ENCODE peak calls at places on chromosomes 5 and 9, in nine cellular contexts. One of them, this sample, is unnamed.

GRCh38 chr5:136249678-136250266 is 56.8 kb upstream of the SMIM32 start:
- DNase-seq in astrocyte of the spinal cord: peak
- DNase-seq in activated B cell treated with CpG ODN at 0.5 μM for 24 hours: no peak
- DNase-seq in neural crest cell: peak
- DNase-seq in stimulated activated CD4-positive, alpha-beta T cell treated with anti-CD3 and anti-CD28 coated beads, Interleukin-1b, Interleukin-23, amount 100 ng/mL, for 1 hour: no peak
- DNase-seq in GM04504: peak
- DNase-seq in transverse colon: peak
- DNase-seq in germinal center: no peak
- DNase-seq in activated CD8-positive, alpha-beta memory T cell treated with anti-CD3 and anti-CD28 coated beads, Interleukin-2, amount 50 U/mL, for 48 hours: no peak
- DNase-seq in this sample: peak

GRCh38 chr5:123091988-123092583 is 3.0 kb downstream of the PRDM6 start:
- DNase-seq in stimulated activated CD4-positive, alpha-beta T cell treated with anti-CD3 and anti-CD28 coated beads, Interleukin-1b, Interleukin-23, amount 100 ng/mL, for 1 hour: no peak
- DNase-seq in activated B cell treated with CpG ODN at 0.5 μM for 24 hours: no peak
- DNase-seq in transverse colon: no peak
- DNase-seq in GM04504: no peak
- DNase-seq in astrocyte of the spinal cord: no peak
- DNase-seq in germinal center: no peak
- DNase-seq in neural crest cell: no peak
- DNase-seq in activated CD8-positive, alpha-beta memory T cell treated with anti-CD3 and anti-CD28 coated beads, Interleukin-2, amount 50 U/mL, for 48 hours: no peak
- DNase-seq in this sample: no peak

GRCh38 chr9:9612270-9612669 is 1000.5 kb downstream of the PTPRD start:
- DNase-seq in neural crest cell: no peak
- DNase-seq in activated B cell treated with CpG ODN at 0.5 μM for 24 hours: no peak
- DNase-seq in GM04504: no peak
- DNase-seq in activated CD8-positive, alpha-beta memory T cell treated with anti-CD3 and anti-CD28 coated beads, Interleukin-2, amount 50 U/mL, for 48 hours: no peak
- DNase-seq in astrocyte of the spinal cord: no peak
- DNase-seq in transverse colon: peak
- DNase-seq in germinal center: peak
- DNase-seq in stimulated activated CD4-positive, alpha-beta T cell treated with anti-CD3 and anti-CD28 coated beads, Interleukin-1b, Interleukin-23, amount 100 ng/mL, for 1 hour: no peak
- DNase-seq in this sample: no peak

GRCh38 chr9:131546336-131547084 is 1.2 kb downstream of the PRRT1B start:
- DNase-seq in transverse colon: no peak
- DNase-seq in germinal center: no peak
- DNase-seq in activated CD8-positive, alpha-beta memory T cell treated with anti-CD3 and anti-CD28 coated beads, Interleukin-2, amount 50 U/mL, for 48 hours: no peak
- DNase-seq in activated B cell treated with CpG ODN at 0.5 μM for 24 hours: no peak
- DNase-seq in stimulated activated CD4-positive, alpha-beta T cell treated with anti-CD3 and anti-CD28 coated beads, Interleukin-1b, Interleukin-23, amount 100 ng/mL, for 1 hour: no peak
- DNase-seq in neural crest cell: no peak
- DNase-seq in GM04504: no peak
- DNase-seq in astrocyte of the spinal cord: no peak
- DNase-seq in this sample: no peak

GRCh38 chr9:130042406-130042930 is 521 bp downstream of the FNBP1 start:
- DNase-seq in germinal center: peak
- DNase-seq in astrocyte of the spinal cord: no peak
- DNase-seq in transverse colon: peak
- DNase-seq in activated CD8-positive, alpha-beta memory T cell treated with anti-CD3 and anti-CD28 coated beads, Interleukin-2, amount 50 U/mL, for 48 hours: no peak
- DNase-seq in activated B cell treated with CpG ODN at 0.5 μM for 24 hours: peak
- DNase-seq in GM04504: no peak
- DNase-seq in neural crest cell: no peak
- DNase-seq in stimulated activated CD4-positive, alpha-beta T cell treated with anti-CD3 and anti-CD28 coated beads, Interleukin-1b, Interleukin-23, amount 100 ng/mL, for 1 hour: no peak
- DNase-seq in this sample: no peak

GRCh38 chr9:135978650-135979461 is 17.7 kb upstream of the UBAC1 start:
- DNase-seq in germinal center: no peak
- DNase-seq in stimulated activated CD4-positive, alpha-beta T cell treated with anti-CD3 and anti-CD28 coated beads, Interleukin-1b, Interleukin-23, amount 100 ng/mL, for 1 hour: no peak
- DNase-seq in neural crest cell: no peak
- DNase-seq in activated CD8-positive, alpha-beta memory T cell treated with anti-CD3 and anti-CD28 coated beads, Interleukin-2, amount 50 U/mL, for 48 hours: no peak
- DNase-seq in transverse colon: no peak
- DNase-seq in GM04504: no peak
- DNase-seq in activated B cell treated with CpG ODN at 0.5 μM for 24 hours: no peak
- DNase-seq in astrocyte of the spinal cord: no peak
- DNase-seq in this sample: no peak

GRCh38 chr5:32932231-32932935 is 221.3 kb downstream of the NPR3 start:
- DNase-seq in transverse colon: no peak
- DNase-seq in astrocyte of the spinal cord: no peak
- DNase-seq in GM04504: no peak
- DNase-seq in activated B cell treated with CpG ODN at 0.5 μM for 24 hours: no peak
- DNase-seq in stimulated activated CD4-positive, alpha-beta T cell treated with anti-CD3 and anti-CD28 coated beads, Interleukin-1b, Interleukin-23, amount 100 ng/mL, for 1 hour: no peak
- DNase-seq in activated CD8-positive, alpha-beta memory T cell treated with anti-CD3 and anti-CD28 coated beads, Interleukin-2, amount 50 U/mL, for 48 hours: no peak
- DNase-seq in germinal center: no peak
- DNase-seq in neural crest cell: no peak
- DNase-seq in this sample: no peak

GRCh38 chr5:145980718-145981117 is 44.3 kb downstream of the SH3RF2 start:
- DNase-seq in GM04504: no peak
- DNase-seq in activated B cell treated with CpG ODN at 0.5 μM for 24 hours: no peak
- DNase-seq in neural crest cell: no peak
- DNase-seq in stimulated activated CD4-positive, alpha-beta T cell treated with anti-CD3 and anti-CD28 coated beads, Interleukin-1b, Interleukin-23, amount 100 ng/mL, for 1 hour: no peak
- DNase-seq in germinal center: no peak
- DNase-seq in activated CD8-positive, alpha-beta memory T cell treated with anti-CD3 and anti-CD28 coated beads, Interleukin-2, amount 50 U/mL, for 48 hours: no peak
- DNase-seq in astrocyte of the spinal cord: no peak
- DNase-seq in transverse colon: no peak
- DNase-seq in this sample: no peak

GRCh38 chr5:1777281-1778137 is 22.1 kb downstream of the MRPL36 start:
- DNase-seq in neural crest cell: no peak
- DNase-seq in activated CD8-positive, alpha-beta memory T cell treated with anti-CD3 and anti-CD28 coated beads, Interleukin-2, amount 50 U/mL, for 48 hours: no peak
- DNase-seq in transverse colon: no peak
- DNase-seq in stimulated activated CD4-positive, alpha-beta T cell treated with anti-CD3 and anti-CD28 coated beads, Interleukin-1b, Interleukin-23, amount 100 ng/mL, for 1 hour: no peak
- DNase-seq in GM04504: no peak
- DNase-seq in activated B cell treated with CpG ODN at 0.5 μM for 24 hours: no peak
- DNase-seq in astrocyte of the spinal cord: no peak
- DNase-seq in germinal center: no peak
- DNase-seq in this sample: no peak

GRCh38 chr9:124797343-124798103 is 20.6 kb downstream of the OLFML2A start:
- DNase-seq in astrocyte of the spinal cord: no peak
- DNase-seq in GM04504: no peak
- DNase-seq in activated CD8-positive, alpha-beta memory T cell treated with anti-CD3 and anti-CD28 coated beads, Interleukin-2, amount 50 U/mL, for 48 hours: no peak
- DNase-seq in stimulated activated CD4-positive, alpha-beta T cell treated with anti-CD3 and anti-CD28 coated beads, Interleukin-1b, Interleukin-23, amount 100 ng/mL, for 1 hour: no peak
- DNase-seq in transverse colon: no peak
- DNase-seq in neural crest cell: no peak
- DNase-seq in germinal center: no peak
- DNase-seq in activated B cell treated with CpG ODN at 0.5 μM for 24 hours: no peak
- DNase-seq in this sample: peak

This sample was measured in fibroblast of pulmonary artery.